ENCODE peak calls at places on chromosomes 16 and 17, in seven cellular contexts. One of them, this sample, is unnamed. For H3K36me3, the result is how much of the 10 kb centered on the place peaks cover.

GRCh38 chr17:38435795-38436194 is 7.5 kb downstream of the ARHGAP23 start:
- DNase-seq in CD8-positive, alpha-beta T cell: no peak
- DNase-seq in heart right ventricle: no peak
- DNase-seq in gastrocnemius medialis: no peak
- DNase-seq in Caco-2: no peak
- DNase-seq in mucosa of descending colon: no peak
- DNase-seq in BE2C: peak
- DNase-seq in this sample: no peak

GRCh38 chr17:2867441-2868424 is 71.5 kb downstream of the RAP1GAP2 start:
- DNase-seq in CD8-positive, alpha-beta T cell: no peak
- DNase-seq in heart right ventricle: no peak
- DNase-seq in gastrocnemius medialis: no peak
- DNase-seq in Caco-2: no peak
- DNase-seq in mucosa of descending colon: no peak
- DNase-seq in BE2C: no peak
- DNase-seq in this sample: no peak

GRCh38 chr16:89575247-89576172 is at the start of gene CPNE7:
- DNase-seq in CD8-positive, alpha-beta T cell: no peak
- DNase-seq in heart right ventricle: no peak
- DNase-seq in gastrocnemius medialis: no peak
- DNase-seq in Caco-2: no peak
- DNase-seq in mucosa of descending colon: no peak
- DNase-seq in BE2C: peak
- DNase-seq in this sample: no peak

GRCh38 chr17:352421-353212 is at the start of gene RPH3AL:
- DNase-seq in CD8-positive, alpha-beta T cell: no peak
- DNase-seq in heart right ventricle: peak
- DNase-seq in gastrocnemius medialis: peak
- DNase-seq in Caco-2: peak
- DNase-seq in mucosa of descending colon: peak
- DNase-seq in BE2C: peak
- DNase-seq in this sample: no peak

GRCh38 chr17:34979650-34980352 is 511 bp upstream of the LIG3 start:
- DNase-seq in CD8-positive, alpha-beta T cell: no peak
- DNase-seq in heart right ventricle: no peak
- DNase-seq in gastrocnemius medialis: no peak
- DNase-seq in Caco-2: no peak
- DNase-seq in mucosa of descending colon: no peak
- DNase-seq in BE2C: no peak
- DNase-seq in this sample: no peak

GRCh38 chr16:3171855-3172593 is 16.0 kb upstream of the OR1F1 start:
- DNase-seq in CD8-positive, alpha-beta T cell: no peak
- DNase-seq in heart right ventricle: no peak
- DNase-seq in gastrocnemius medialis: no peak
- DNase-seq in Caco-2: no peak
- DNase-seq in mucosa of descending colon: no peak
- DNase-seq in BE2C: peak
- DNase-seq in this sample: no peak

GRCh38 chr16:89596957-89597644 is 16.3 kb upstream of the DPEP1 start:
- DNase-seq in CD8-positive, alpha-beta T cell: no peak
- DNase-seq in heart right ventricle: no peak
- DNase-seq in gastrocnemius medialis: no peak
- DNase-seq in Caco-2: no peak
- DNase-seq in mucosa of descending colon: no peak
- DNase-seq in BE2C: no peak
- DNase-seq in this sample: no peak

GRCh38 chr17:2237521-2237921 is 66.1 kb downstream of the SMG6 start:
- DNase-seq in CD8-positive, alpha-beta T cell: no peak
- DNase-seq in heart right ventricle: peak
- DNase-seq in gastrocnemius medialis: peak
- DNase-seq in Caco-2: no peak
- DNase-seq in mucosa of descending colon: no peak
- DNase-seq in BE2C: no peak
- DNase-seq in this sample: peak

GRCh38 chr17:39608601-39609000 is 881 bp upstream of the NEUROD2 start:
- DNase-seq in CD8-positive, alpha-beta T cell: no peak
- DNase-seq in heart right ventricle: no peak
- DNase-seq in gastrocnemius medialis: no peak
- DNase-seq in Caco-2: no peak
- DNase-seq in mucosa of descending colon: no peak
- DNase-seq in BE2C: no peak
- DNase-seq in this sample: no peak

GRCh38 chr17:292531-293382 is 59.9 kb downstream of the RPH3AL start:
- DNase-seq in CD8-positive, alpha-beta T cell: no peak
- DNase-seq in heart right ventricle: no peak
- DNase-seq in gastrocnemius medialis: no peak
- DNase-seq in Caco-2: peak
- DNase-seq in mucosa of descending colon: no peak
- DNase-seq in BE2C: no peak
- DNase-seq in this sample: peak

GRCh38 chr16:88727871-88728270 is 21.6 kb downstream of the CTU2 start:
- DNase-seq in CD8-positive, alpha-beta T cell: no peak
- DNase-seq in heart right ventricle: no peak
- DNase-seq in gastrocnemius medialis: no peak
- DNase-seq in Caco-2: no peak
- DNase-seq in mucosa of descending colon: no peak
- DNase-seq in BE2C: peak
- DNase-seq in this sample: no peak

GRCh38 chr16:81445143-81445922 is 725 bp downstream of the CMIP start:
- DNase-seq in CD8-positive, alpha-beta T cell: peak
- DNase-seq in heart right ventricle: no peak
- DNase-seq in gastrocnemius medialis: no peak
- DNase-seq in Caco-2: peak
- DNase-seq in mucosa of descending colon: peak
- DNase-seq in BE2C: peak
- DNase-seq in this sample: no peak

GRCh38 chr17:40953876-40954275 is 12.9 kb downstream of the KRT39 start:
- DNase-seq in CD8-positive, alpha-beta T cell: no peak
- DNase-seq in heart right ventricle: no peak
- DNase-seq in gastrocnemius medialis: no peak
- DNase-seq in Caco-2: no peak
- DNase-seq in mucosa of descending colon: no peak
- DNase-seq in BE2C: no peak
- DNase-seq in this sample: no peak

GRCh38 chr17:7590743-7591142 is 849 bp upstream of the SOX15 start:
- DNase-seq in CD8-positive, alpha-beta T cell: no peak
- DNase-seq in heart right ventricle: no peak
- DNase-seq in gastrocnemius medialis: no peak
- DNase-seq in Caco-2: no peak
- DNase-seq in mucosa of descending colon: no peak
- DNase-seq in BE2C: peak
- DNase-seq in this sample: no peak

GRCh38 chr17:81991684-81992513 is 14.5 kb downstream of the ASPSCR1 start:
- DNase-seq in CD8-positive, alpha-beta T cell: no peak
- DNase-seq in heart right ventricle: peak
- DNase-seq in gastrocnemius medialis: peak
- DNase-seq in Caco-2: peak
- DNase-seq in mucosa of descending colon: peak
- DNase-seq in BE2C: peak
- DNase-seq in this sample: peak
- TF ChIP-seq CTCF in CD8-positive, alpha-beta T cell: no peak
- TF ChIP-seq CTCF in heart right ventricle: peak
- TF ChIP-seq CTCF in gastrocnemius medialis: no peak
- TF ChIP-seq CTCF in Caco-2: no peak
- TF ChIP-seq CTCF in mucosa of descending colon: no peak
- TF ChIP-seq CTCF in BE2C: peak
- TF ChIP-seq CTCF in this sample: no peak

GRCh38 chr17:4108397-4108796 is 34.4 kb downstream of the ZZEF1 start:
- DNase-seq in CD8-positive, alpha-beta T cell: no peak
- DNase-seq in heart right ventricle: no peak
- DNase-seq in gastrocnemius medialis: no peak
- DNase-seq in Caco-2: no peak
- DNase-seq in mucosa of descending colon: no peak
- DNase-seq in BE2C: no peak
- DNase-seq in this sample: no peak
- H3K36me3 ChIP-seq in CD8-positive, alpha-beta T cell: half or more
- H3K36me3 ChIP-seq in heart right ventricle: half or more
- H3K36me3 ChIP-seq in gastrocnemius medialis: half or more
- H3K36me3 ChIP-seq in Caco-2: under half
- H3K36me3 ChIP-seq in mucosa of descending colon: under half
- H3K36me3 ChIP-seq in BE2C: under half
- H3K36me3 ChIP-seq in this sample: half or more

DNA sequence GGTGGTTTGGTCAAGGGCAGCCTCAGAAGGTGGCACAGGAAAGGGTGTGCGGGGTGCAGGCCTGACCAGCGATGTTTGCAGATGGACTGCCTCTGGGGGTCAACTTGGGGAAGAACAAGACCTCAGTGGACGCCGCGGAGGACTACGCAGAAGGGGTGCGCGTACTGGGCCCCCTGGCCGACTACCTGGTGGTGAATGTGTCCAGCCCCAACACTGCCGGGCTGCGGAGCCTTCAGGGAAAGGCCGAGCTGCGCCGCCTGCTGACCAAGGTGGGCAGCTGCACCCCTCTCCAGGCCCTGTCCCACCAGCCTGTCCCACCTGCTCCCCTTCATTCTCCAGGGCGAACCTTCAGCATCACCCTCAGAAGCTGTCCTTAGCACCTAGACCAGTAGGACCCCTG is 12.5 kb downstream of the DHODH start:
- DNase-seq in CD8-positive, alpha-beta T cell: no peak
- DNase-seq in heart right ventricle: no peak
- DNase-seq in gastrocnemius medialis: no peak
- DNase-seq in Caco-2: no peak
- DNase-seq in mucosa of descending colon: no peak
- DNase-seq in BE2C: peak
- DNase-seq in this sample: no peak
- TF ChIP-seq CTCF in CD8-positive, alpha-beta T cell: no peak
- TF ChIP-seq CTCF in heart right ventricle: peak
- TF ChIP-seq CTCF in gastrocnemius medialis: no peak
- TF ChIP-seq CTCF in Caco-2: peak
- TF ChIP-seq CTCF in mucosa of descending colon: no peak
- TF ChIP-seq CTCF in BE2C: peak
- TF ChIP-seq CTCF in this sample: no peak

GRCh38 chr16:23484501-23485256 is 25.6 kb downstream of the GGA2 start:
- DNase-seq in CD8-positive, alpha-beta T cell: no peak
- DNase-seq in heart right ventricle: no peak
- DNase-seq in gastrocnemius medialis: no peak
- DNase-seq in Caco-2: no peak
- DNase-seq in mucosa of descending colon: no peak
- DNase-seq in BE2C: no peak
- DNase-seq in this sample: no peak
- H3K36me3 ChIP-seq in CD8-positive, alpha-beta T cell: half or more
- H3K36me3 ChIP-seq in heart right ventricle: half or more
- H3K36me3 ChIP-seq in gastrocnemius medialis: half or more
- H3K36me3 ChIP-seq in Caco-2: under half
- H3K36me3 ChIP-seq in mucosa of descending colon: under half
- H3K36me3 ChIP-seq in BE2C: half or more
- H3K36me3 ChIP-seq in this sample: half or more

GRCh38 chr17:19336938-19337711 is 25.4 kb downstream of the B9D1 start:
- DNase-seq in CD8-positive, alpha-beta T cell: no peak
- DNase-seq in heart right ventricle: no peak
- DNase-seq in gastrocnemius medialis: no peak
- DNase-seq in Caco-2: peak
- DNase-seq in mucosa of descending colon: no peak
- DNase-seq in BE2C: no peak
- DNase-seq in this sample: no peak
- TF ChIP-seq CTCF in CD8-positive, alpha-beta T cell: no peak
- TF ChIP-seq CTCF in heart right ventricle: peak
- TF ChIP-seq CTCF in gastrocnemius medialis: no peak
- TF ChIP-seq CTCF in Caco-2: no peak
- TF ChIP-seq CTCF in mucosa of descending colon: no peak
- TF ChIP-seq CTCF in BE2C: no peak
- TF ChIP-seq CTCF in this sample: peak

GRCh38 chr17:75228847-75229246 is 23.4 kb downstream of the NUP85 start:
- DNase-seq in CD8-positive, alpha-beta T cell: no peak
- DNase-seq in heart right ventricle: no peak
- DNase-seq in gastrocnemius medialis: no peak
- DNase-seq in Caco-2: no peak
- DNase-seq in mucosa of descending colon: no peak
- DNase-seq in BE2C: no peak
- DNase-seq in this sample: no peak
- H3K36me3 ChIP-seq in CD8-positive, alpha-beta T cell: under half
- H3K36me3 ChIP-seq in heart right ventricle: half or more
- H3K36me3 ChIP-seq in gastrocnemius medialis: half or more
- H3K36me3 ChIP-seq in Caco-2: under half
- H3K36me3 ChIP-seq in mucosa of descending colon: under half
- H3K36me3 ChIP-seq in BE2C: half or more
- H3K36me3 ChIP-seq in this sample: half or more

DNA sequence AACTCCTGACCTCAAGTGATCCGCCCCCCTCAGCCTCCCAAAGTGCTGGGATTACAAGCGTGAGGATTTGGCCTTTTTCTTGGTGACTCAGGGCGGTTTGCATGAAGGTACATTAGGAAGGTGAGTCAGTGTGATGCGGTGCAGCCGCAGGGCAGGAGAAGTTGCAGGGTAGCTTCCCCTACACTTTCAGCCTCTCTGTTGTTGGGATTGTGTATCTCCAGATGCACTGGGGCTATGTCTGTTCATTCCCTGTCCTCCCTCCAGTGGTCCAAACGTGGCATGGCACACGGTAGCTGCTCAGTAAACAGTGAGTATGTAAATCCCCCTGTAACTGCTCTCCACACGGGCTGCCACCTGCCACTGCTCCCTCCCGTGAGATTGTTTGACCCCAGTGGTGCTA is 109.1 kb upstream of the CDC42EP4 start:
- DNase-seq in CD8-positive, alpha-beta T cell: no peak
- DNase-seq in heart right ventricle: no peak
- DNase-seq in gastrocnemius medialis: no peak
- DNase-seq in Caco-2: no peak
- DNase-seq in mucosa of descending colon: no peak
- DNase-seq in BE2C: no peak
- DNase-seq in this sample: no peak
- TF ChIP-seq CTCF in CD8-positive, alpha-beta T cell: no peak
- TF ChIP-seq CTCF in heart right ventricle: no peak
- TF ChIP-seq CTCF in gastrocnemius medialis: no peak
- TF ChIP-seq CTCF in Caco-2: peak
- TF ChIP-seq CTCF in mucosa of descending colon: no peak
- TF ChIP-seq CTCF in BE2C: peak
- TF ChIP-seq CTCF in this sample: no peak